ENCODE peak calls at places on chromosomes 3 and 15, in ten cellular contexts. X, T, G, L, W, U, J, Q, A and B are unnamed samples.

GRCh38 chr15:91294795-91295194 is 194.7 kb downstream of the SV2B start:
- DNase-seq in X (no peak), T (peak; percentile 30), G (no peak), L (no peak), W (no peak), U (no peak), J (no peak), Q (no peak), A (no peak), B (no peak)

GRCh38 chr3:4824948-4825325 is 154.3 kb upstream of the BHLHE40 start:
- DNase-seq in X (no peak), T (no peak), G (no peak), L (no peak), W (no peak), U (no peak), J (no peak), Q (peak; percentile 37), A (no peak), B (no peak)

GRCh38 chr3:124277516-124277890 is 285.6 kb upstream of the ROPN1 start:
- DNase-seq in X (no peak), T (no peak), G (peak; percentile 64), L (no peak), W (no peak), U (peak; percentile 57), J (no peak), Q (no peak), A (no peak), B (no peak)

GRCh38 chr3:88433572-88433971 is 283.8 kb downstream of the C3orf38 start:
- DNase-seq in X (no peak), T (no peak), G (no peak), L (no peak), W (no peak), U (no peak), J (no peak), Q (no peak), A (no peak), B (no peak)

GRCh38 chr3:138945646-138946553 is 1.0 kb downstream of the FOXL2 start:
- DNase-seq in X (peak; percentile 26), T (peak; percentile 37), G (no peak), L (no peak), W (peak; percentile 68), U (no peak), J (no peak), Q (no peak), A (peak; percentile 69), B (peak; percentile 79)

GRCh38 chr3:52176951-52177700 is 20.8 kb upstream of the ALAS1 start:
- DNase-seq in X (peak; percentile 72), T (no peak), G (no peak), L (no peak), W (peak; percentile 32), U (peak; percentile 93), J (peak; percentile 58), Q (no peak), A (no peak), B (peak; percentile 28)

GRCh38 chr3:70990190-70990589 is 593.3 kb downstream of the FOXP1 start:
- DNase-seq in X (no peak), T (no peak), G (no peak), L (no peak), W (no peak), U (no peak), J (no peak), Q (no peak), A (no peak), B (no peak)

GRCh38 chr3:76107935-76108570 is 322.7 kb upstream of the ZNF717 start:
- DNase-seq in X (no peak), T (peak; percentile 21), G (peak; percentile 15), L (no peak), W (peak; percentile 70), U (peak; percentile 15), J (no peak), Q (peak; percentile 78), A (no peak), B (peak; percentile 48)

GRCh38 chr3:18100126-18100525 is 325.0 kb downstream of the SATB1 start:
- DNase-seq in X (no peak), T (no peak), G (no peak), L (no peak), W (no peak), U (no peak), J (no peak), Q (no peak), A (no peak), B (no peak)

GRCh38 chr15:57133127-57133968 is 214.9 kb downstream of the TCF12 start:
- DNase-seq in X (no peak), T (no peak), G (no peak), L (no peak), W (peak; percentile 48), U (no peak), J (no peak), Q (no peak), A (peak; percentile 66), B (no peak)

GRCh38 chr3:123046262-123046873 is 18.8 kb upstream of the SEMA5B start:
- DNase-seq in X (no peak), T (no peak), G (no peak), L (no peak), W (no peak), U (no peak), J (no peak), Q (no peak), A (no peak), B (no peak)

GRCh38 chr3:191627064-191627463 is 166.1 kb downstream of the PYDC2 start:
- DNase-seq in X (no peak), T (no peak), G (no peak), L (no peak), W (peak; percentile 22), U (no peak), J (no peak), Q (no peak), A (no peak), B (no peak)

GRCh38 chr15:86572368-86572841 is 492.7 kb downstream of the AGBL1 start:
- DNase-seq in X (no peak), T (no peak), G (no peak), L (no peak), W (no peak), U (no peak), J (no peak), Q (no peak), A (peak; percentile 73), B (peak; percentile 75)

GRCh38 chr3:15676259-15676658 is 74.7 kb downstream of the BTD start:
- DNase-seq in X (no peak), T (no peak), G (no peak), L (no peak), W (no peak), U (no peak), J (no peak), Q (no peak), A (no peak), B (no peak)

GRCh38 chr3:144031938-144032337 is 60.3 kb downstream of the DIPK2A start:
- DNase-seq in X (peak; percentile 79), T (no peak), G (no peak), L (no peak), W (no peak), U (peak; percentile 66), J (peak; percentile 72), Q (peak; percentile 46), A (no peak), B (no peak)

GRCh38 chr3:153291052-153291689 is 129.1 kb downstream of the RAP2B start:
- DNase-seq in X (no peak), T (peak; percentile 25), G (no peak), L (no peak), W (peak; percentile 82), U (no peak), J (no peak), Q (peak; percentile 38), A (no peak), B (peak; percentile 25)

GRCh38 chr3:153287017-153287416 is 125.0 kb downstream of the RAP2B start:
- DNase-seq in X (no peak), T (no peak), G (no peak), L (no peak), W (no peak), U (no peak), J (no peak), Q (no peak), A (no peak), B (no peak)

GRCh38 chr3:153289334-153289808 is 127.3 kb downstream of the RAP2B start:
- DNase-seq in X (no peak), T (peak; percentile 6), G (no peak), L (no peak), W (no peak), U (no peak), J (no peak), Q (peak; percentile 21), A (no peak), B (no peak)

GRCh38 chr3:153293222-153293621 is 131.2 kb downstream of the RAP2B start:
- DNase-seq in X (no peak), T (no peak), G (no peak), L (no peak), W (no peak), U (no peak), J (no peak), Q (peak; percentile 85), A (no peak), B (no peak)

GRCh38 chr3:153290278-153291015 is 128.4 kb downstream of the RAP2B start:
- DNase-seq in X (no peak), T (no peak), G (no peak), L (no peak), W (no peak), U (no peak), J (no peak), Q (peak; percentile 16), A (no peak), B (no peak)
- TF ChIP-seq CTCF in X (no peak), T (peak; percentile 22), G (no peak), L (no peak), W (peak; percentile 52), U (no peak), J (no peak), Q (peak; percentile 36), A (peak; percentile 16), B (peak; percentile 56)

GRCh38 chr3:177146646-177147045 is 50.6 kb downstream of the TBL1XR1 start:
- DNase-seq in X (no peak), T (no peak), G (no peak), L (no peak), W (no peak), U (no peak), J (no peak), Q (no peak), A (no peak), B (no peak)
- H3K4me1 ChIP-seq in X (peaks cover 90% of the 10 kb centered on the region), T (peaks cover 27% of the 10 kb centered on the region), G (peaks cover 30% of the 10 kb centered on the region), L (peaks cover 91% of the 10 kb centered on the region), W (peaks cover 71% of the 10 kb centered on the region), U (peaks cover 83% of the 10 kb centered on the region), J (peaks cover 2% of the 10 kb centered on the region), Q (peaks cover 12% of the 10 kb centered on the region), A (peaks cover 14% of the 10 kb centered on the region), B (peaks cover 22% of the 10 kb centered on the region)

GRCh38 chr3:161449784-161450183 is 46.8 kb upstream of the OTOL1 start:
- DNase-seq in X (no peak), T (no peak), G (no peak), L (no peak), W (no peak), U (no peak), J (no peak), Q (no peak), A (no peak), B (no peak)
- TF ChIP-seq CTCF in X (no peak), T (no peak), G (no peak), L (no peak), W (no peak), U (no peak), J (no peak), Q (no peak), A (no peak), B (no peak)

DNA sequence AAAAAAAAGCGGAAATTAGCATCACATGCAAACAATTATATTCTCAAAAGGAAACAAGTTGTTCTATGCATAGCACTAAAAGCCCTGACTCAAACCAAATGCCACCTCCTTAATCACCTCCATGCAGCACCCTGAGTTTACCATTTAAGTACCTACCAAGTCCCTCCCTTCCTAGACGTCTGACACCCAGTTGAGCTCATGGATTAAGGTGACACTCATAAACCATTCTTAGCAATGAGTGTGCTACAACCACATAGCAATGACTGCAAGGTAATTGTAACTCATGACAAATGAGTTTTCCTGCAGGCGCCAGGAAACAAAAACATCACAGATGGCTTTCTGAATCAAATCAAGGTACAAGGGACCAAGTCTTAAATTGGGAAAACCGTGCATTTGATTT is 32.0 kb downstream of the WWTR1 start:
- DNase-seq in X (no peak), T (no peak), G (no peak), L (no peak), W (no peak), U (no peak), J (no peak), Q (no peak), A (no peak), B (no peak)
- H3K4me1 ChIP-seq in X (peaks cover 75% of the 10 kb centered on the region), T (peaks cover 22% of the 10 kb centered on the region), G (peaks cover 27% of the 10 kb centered on the region), L (peaks cover 63% of the 10 kb centered on the region), W (peaks cover 40% of the 10 kb centered on the region), U (peaks cover 13% of the 10 kb centered on the region), J (no peaks in the 10 kb centered on the region), Q (peaks cover 6% of the 10 kb centered on the region), A (peaks cover 6% of the 10 kb centered on the region), B (no peaks in the 10 kb centered on the region)